ENCODE peak calls at places on chromosomes 5 and 9, in eight cellular contexts. G is GM10248, H is nephron progenitor cell, P is choroid plexus epithelial cell, N is fibroblast of lung, B is fibroblast of mammary gland, V is tibial artery, O is GM13977. C is an unnamed sample.
A peak's percentile ranks its signal among the peaks of the same experiment; 100 is the strongest.

GRCh38 chr5:41068169-41068568 is 3.0 kb downstream of the MROH2B start:
- DNase-seq in G (no peak), H (no peak), P (peak; percentile 32), N (peak; percentile 21), B (peak; percentile 14), V (no peak), O (no peak), C (no peak)

GRCh38 chr5:20367178-20367577 is 379.2 kb upstream of the CDH18 start:
- DNase-seq in G (no peak), H (no peak), P (no peak), N (no peak), B (no peak), V (no peak), O (no peak), C (no peak)

GRCh38 chr9:98189412-98189811 is 3.0 kb downstream of the CORO2A start:
- DNase-seq in G (no peak), H (no peak), P (no peak), N (no peak), B (no peak), V (no peak), O (no peak), C (no peak)

GRCh38 chr5:96657068-96657467 is 5.1 kb upstream of the CAST start:
- DNase-seq in G (peak; percentile 57), H (no peak), P (peak; percentile 92), N (peak; percentile 94), B (peak; percentile 96), V (peak; percentile 39), O (peak; percentile 59), C (no peak)

GRCh38 chr9:86809968-86810367 is 137.3 kb downstream of the GAS1 start:
- DNase-seq in G (no peak), H (no peak), P (no peak), N (no peak), B (no peak), V (no peak), O (no peak), C (no peak)

GRCh38 chr5:57845025-57845424 is 362.4 kb upstream of the ACTBL2 start:
- DNase-seq in G (no peak), H (no peak), P (no peak), N (no peak), B (no peak), V (no peak), O (no peak), C (no peak)

GRCh38 chr9:21326526-21327139 is 8.6 kb downstream of the KLHL9 start:
- DNase-seq in G (peak; percentile 49), H (peak; percentile 9), P (peak; percentile 70), N (peak; percentile 59), B (peak; percentile 59), V (no peak), O (peak; percentile 48), C (no peak)

GRCh38 chr5:1270426-1270825 is 24.4 kb downstream of the TERT start:
- DNase-seq in G (no peak), H (no peak), P (no peak), N (no peak), B (no peak), V (no peak), O (no peak), C (no peak)

GRCh38 chr9:98520221-98520920 is 188.4 kb downstream of the GABBR2 start:
- DNase-seq in G (no peak), H (no peak), P (no peak), N (peak; percentile 9), B (peak; percentile 58), V (no peak), O (no peak), C (no peak)

GRCh38 chr5:179208706-179209358 is 136.4 kb downstream of the ADAMTS2 start:
- DNase-seq in G (no peak), H (no peak), P (no peak), N (no peak), B (no peak), V (no peak), O (no peak), C (no peak)

GRCh38 chr9:36827593-36827992 is 206.5 kb downstream of the PAX5 start:
- DNase-seq in G (no peak), H (no peak), P (no peak), N (no peak), B (no peak), V (no peak), O (no peak), C (no peak)

GRCh38 chr9:110050925-110051355 is 157.0 kb downstream of the C9orf152 start:
- DNase-seq in G (peak; percentile 50), H (no peak), P (peak; percentile 90), N (peak; percentile 95), B (peak; percentile 95), V (peak; percentile 59), O (peak; percentile 56), C (no peak)

DNA sequence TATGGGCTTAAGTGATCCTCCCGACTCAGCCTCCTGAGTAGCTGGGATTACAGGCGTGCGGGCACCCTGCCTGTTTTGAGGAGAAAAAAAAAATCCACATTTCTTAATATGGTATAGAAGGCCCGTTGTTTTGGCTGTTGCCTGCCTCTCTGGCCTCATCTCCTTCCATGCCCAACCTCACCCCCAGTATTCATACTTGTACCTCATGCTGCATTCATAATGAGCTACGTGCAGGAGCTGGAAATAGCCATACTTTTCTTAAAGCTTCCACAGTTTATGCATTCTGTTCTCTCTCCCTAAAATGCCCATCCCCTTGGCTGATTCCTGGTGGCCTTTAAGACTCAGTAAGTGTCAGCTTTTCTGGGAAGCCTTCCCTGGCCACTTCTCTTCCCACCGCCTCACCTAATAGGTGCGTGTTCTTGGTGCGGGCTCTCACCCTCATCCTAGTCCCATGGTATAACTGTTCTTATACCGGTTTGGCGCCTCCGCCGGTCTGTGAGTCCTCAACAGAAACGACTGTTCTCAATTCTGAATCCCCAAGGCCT is 2.1 kb upstream of the TPM2 start:
- DNase-seq in G (no peak), H (no peak), P (no peak), N (no peak), B (no peak), V (peak; percentile 55), O (no peak), C (no peak)
- TF ChIP-seq CTCF in G (no peak), H (no peak), P (peak; percentile 17), N (no peak), B (no peak), V (no peak), O (no peak), C (no peak)

GRCh38 chr5:36202521-36202961 is 39.2 kb downstream of the NADK2 start:
- DNase-seq in G (no peak), H (no peak), P (peak; percentile 83), N (peak; percentile 48), B (peak; percentile 49), V (no peak), O (no peak), C (no peak)
- TF ChIP-seq CTCF in G (no peak), H (no peak), P (no peak), N (no peak), B (no peak), V (no peak), O (no peak), C (no peak)

GRCh38 chr5:141186897-141187512 is at the start of gene PCDHB9:
- DNase-seq in G (no peak), H (peak; percentile 42), P (peak; percentile 11), N (peak; percentile 6), B (peak; percentile 16), V (no peak), O (no peak), C (no peak)
- TF ChIP-seq CTCF in G (peak; percentile 13), H (peak; percentile 34), P (peak; percentile 30), N (peak; percentile 19), B (peak; percentile 31), V (no peak), O (peak; percentile 48), C (peak; percentile 60)

GRCh38 chr9:133830310-133830709 is 92.2 kb upstream of the SARDH start:
- DNase-seq in G (no peak), H (no peak), P (no peak), N (no peak), B (peak; percentile 14), V (no peak), O (no peak), C (no peak)
- TF ChIP-seq CTCF in G (no peak), H (no peak), P (no peak), N (no peak), B (no peak), V (no peak), O (no peak), C (no peak)

GRCh38 chr5:167049771-167050567 is 1241.5 kb upstream of the WWC1 start:
- DNase-seq in G (no peak), H (no peak), P (no peak), N (no peak), B (peak; percentile 52), V (no peak), O (no peak), C (no peak)

GRCh38 chr5:167051369-167051768 is 1240.1 kb upstream of the WWC1 start:
- DNase-seq in G (no peak), H (no peak), P (no peak), N (no peak), B (peak; percentile 2), V (no peak), O (no peak), C (no peak)

GRCh38 chr5:167050568-167051214 is 1240.8 kb upstream of the WWC1 start:
- DNase-seq in G (no peak), H (no peak), P (peak; percentile 2), N (peak; percentile 79), B (peak; percentile 71), V (no peak), O (no peak), C (no peak)

GRCh38 chr5:167049043-167049663 is 1242.3 kb upstream of the WWC1 start:
- DNase-seq in G (peak; percentile 11), H (peak; percentile 33), P (peak; percentile 45), N (peak; percentile 70), B (peak; percentile 71), V (no peak), O (peak; percentile 15), C (no peak)
- TF ChIP-seq CTCF in G (peak; percentile 42), H (peak; percentile 63), P (peak; percentile 38), N (peak; percentile 58), B (peak; percentile 59), V (no peak), O (peak; percentile 64), C (peak; percentile 64)

GRCh38 chr9:134660407-134660806 is 18.8 kb downstream of the COL5A1 start:
- DNase-seq in G (no peak), H (peak; percentile 25), P (peak; percentile 38), N (no peak), B (peak; percentile 45), V (no peak), O (no peak), C (no peak)
- TF ChIP-seq CTCF in G (no peak), H (peak; percentile 48), P (peak; percentile 82), N (peak; percentile 80), B (peak; percentile 82), V (peak; percentile 23), O (peak; percentile 29), C (peak; percentile 79)

DNA sequence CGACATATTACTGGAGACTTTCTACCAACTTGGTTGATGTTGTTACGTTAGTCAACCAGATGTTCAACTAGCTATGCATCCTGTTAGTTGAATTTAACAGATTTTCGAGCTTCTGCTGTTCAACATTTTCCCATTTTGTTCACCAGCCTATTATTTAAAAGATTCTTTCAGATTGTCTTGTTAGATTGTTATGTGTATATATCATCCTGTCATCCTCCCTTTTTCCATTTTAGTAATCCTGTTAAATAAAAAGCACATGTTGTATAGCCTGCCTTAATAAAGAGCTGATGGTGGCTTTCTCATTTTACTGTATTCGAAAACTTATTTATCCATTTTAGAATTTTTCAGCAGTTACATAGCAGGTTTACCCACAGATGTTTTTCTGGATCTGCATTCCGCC is 4.3 kb downstream of the TMEFF1 start:
- DNase-seq in G (no peak), H (no peak), P (no peak), N (no peak), B (no peak), V (no peak), O (no peak), C (no peak)
- TF ChIP-seq CTCF in G (no peak), H (no peak), P (no peak), N (no peak), B (no peak), V (no peak), O (no peak), C (no peak)